ENCODE peak calls at places on chromosomes 12 and 14, in ten cellular contexts. S is NCI-H1048, X is thoracic aorta, H is mammary epithelial cell, Z is HTR-8/SVneo, P is WTC11, N is tibial nerve, B is NCI-H2171, I is mesenchymal stem cell, W is T-helper 2 cell. A is an unnamed sample.

GRCh38 chr12:75579552-75579951 is 68.1 kb upstream of the KRR1 start:
- DNase-seq in Z (no peak), S (no peak), N (no peak), B (peak), W (no peak), I (no peak), X (no peak), P (no peak), H (no peak), A (no peak)

GRCh38 chr12:27199638-27200300 is 44.3 kb upstream of the STK38L start:
- DNase-seq in I (no peak), W (no peak), N (no peak), B (no peak), H (no peak), Z (no peak), X (no peak), S (no peak), P (no peak), A (no peak)

GRCh38 chr12:102965281-102966155 is 8.0 kb downstream of the ASCL1 start:
- DNase-seq in P (peak), B (no peak), I (no peak), S (no peak), Z (no peak), X (no peak), W (no peak), N (no peak), H (no peak), A (no peak)

GRCh38 chr12:58346032-58346632 is 404.8 kb downstream of the ATP23 start:
- DNase-seq in B (peak), S (no peak), I (peak), H (peak), Z (peak), N (no peak), X (no peak), W (no peak), P (no peak), A (peak)

GRCh38 chr12:124159655-124160054 is 135.2 kb upstream of the RFLNA start:
- DNase-seq in N (no peak), H (no peak), I (no peak), B (no peak), S (no peak), W (no peak), X (no peak), Z (no peak), P (no peak), A (no peak)

GRCh38 chr14:100307215-100308111 is 1.2 kb upstream of the SLC25A29 start:
- DNase-seq in N (peak), S (no peak), H (no peak), B (no peak), W (no peak), P (peak), Z (no peak), I (peak), X (no peak), A (no peak)

GRCh38 chr14:103542545-103543088 is 13.6 kb downstream of the TRMT61A start:
- DNase-seq in H (no peak), P (peak), N (no peak), Z (no peak), W (no peak), B (peak), S (no peak), I (no peak), X (no peak), A (no peak)

GRCh38 chr14:85415015-85415712 is 114.8 kb upstream of the FLRT2 start:
- DNase-seq in P (peak), X (no peak), W (no peak), N (peak), H (peak), Z (peak), B (no peak), I (peak), S (no peak), A (peak)

GRCh38 chr14:68979722-68980552 is 835 bp upstream of the ACTN1 start:
- DNase-seq in N (no peak), I (peak), W (no peak), X (peak), P (peak), Z (peak), B (peak), S (no peak), H (peak), A (no peak)

GRCh38 chr12:2924019-2924418 is 33.3 kb downstream of the TULP3 start:
- DNase-seq in S (no peak), Z (no peak), W (no peak), H (peak), X (no peak), P (no peak), B (no peak), I (no peak), N (no peak), A (peak)

GRCh38 chr12:122860854-122861585 is 25.8 kb downstream of the HIP1R start:
- DNase-seq in P (peak), X (no peak), I (no peak), Z (no peak), H (no peak), B (no peak), W (no peak), S (no peak), N (no peak), A (no peak)

GRCh38 chr14:99035712-99036593 is 236.0 kb downstream of the BCL11B start:
- DNase-seq in S (no peak), I (peak), N (peak), W (no peak), P (peak), X (peak), H (peak), Z (peak), B (no peak), A (peak)

GRCh38 chr12:94208433-94208921 is 60.1 kb downstream of the PLXNC1 start:
- DNase-seq in H (no peak), B (no peak), S (no peak), I (no peak), W (no peak), P (no peak), N (peak), X (no peak), Z (no peak), A (no peak)

GRCh38 chr14:24368562-24369252 is 723 bp downstream of the NFATC4 start:
- DNase-seq in S (no peak), P (peak), H (no peak), Z (peak), X (no peak), I (peak), B (peak), W (no peak), N (peak), A (peak)

GRCh38 chr14:90535556-90535930 is 138.7 kb downstream of the CALM1 start:
- DNase-seq in X (no peak), I (no peak), H (no peak), B (no peak), Z (no peak), N (no peak), W (no peak), P (no peak), S (no peak), A (no peak)

GRCh38 chr14:62921466-62921865 is 123.8 kb downstream of the KCNH5 start:
- DNase-seq in S (no peak), W (no peak), P (no peak), X (no peak), B (no peak), I (no peak), H (no peak), Z (no peak), N (no peak), A (no peak)

GRCh38 chr12:63915105-63915830 is 70.8 kb downstream of the SRGAP1 start:
- DNase-seq in W (no peak), S (no peak), H (peak), B (no peak), X (no peak), P (no peak), Z (peak), I (peak), N (no peak), A (peak)

GRCh38 chr14:38125484-38125912 is 82.2 kb upstream of the SSTR1 start:
- DNase-seq in S (no peak), H (no peak), X (no peak), B (no peak), W (no peak), P (no peak), Z (no peak), I (no peak), N (no peak), A (no peak)

GRCh38 chr12:554001-554285 is 94.2 kb downstream of the B4GALNT3 start:
- DNase-seq in P (no peak), Z (no peak), B (no peak), H (no peak), I (no peak), S (no peak), N (no peak), X (no peak), W (no peak), A (no peak)

GRCh38 chr12:115763982-115764621 is 513.4 kb downstream of the MED13L start:
- DNase-seq in S (no peak), H (no peak), B (no peak), X (no peak), Z (no peak), N (no peak), P (no peak), W (no peak), I (peak), A (peak)

GRCh38 chr14:27605298-27605697 is 1007.5 kb upstream of the NOVA1 start:
- DNase-seq in B (no peak), H (no peak), N (no peak), W (no peak), X (no peak), Z (no peak), I (peak), S (no peak), P (no peak), A (no peak)

A was measured in fibroblast of villous mesenchyme.